ENCODE peak calls at places on chromosomes 2 and 18, in nine cellular contexts. F, K, S, R, Z, X, I, U and V are unnamed samples.

GRCh38 chr2:102063360-102063947 is 71.7 kb downstream of the IL1R2 start:
- DNase-seq in F (peak; percentile 69), K (no peak), S (peak; percentile 48), R (no peak), Z (no peak), X (no peak), I (no peak), U (no peak), V (no peak)

GRCh38 chr18:55863876-55864275 is 275.9 kb upstream of the TCF4 start:
- DNase-seq in F (no peak), K (no peak), S (peak; percentile 66), R (no peak), Z (peak; percentile 96), X (no peak), I (no peak), U (no peak), V (no peak)

GRCh38 chr2:192195548-192196418 is 1.1 kb upstream of the TMEFF2 start:
- DNase-seq in F (peak; percentile 14), K (no peak), S (peak; percentile 52), R (no peak), Z (peak; percentile 65), X (peak; percentile 65), I (peak; percentile 31), U (peak; percentile 69), V (peak; percentile 25)

GRCh38 chr2:63589148-63589972 is 597 bp downstream of the MDH1 start:
- DNase-seq in F (no peak), K (no peak), S (peak; percentile 6), R (no peak), Z (no peak), X (no peak), I (no peak), U (peak; percentile 39), V (no peak)

GRCh38 chr2:203650860-203651613 is 55.4 kb upstream of the CD28 start:
- DNase-seq in F (no peak), K (no peak), S (peak; percentile 52), R (no peak), Z (peak; percentile 30), X (no peak), I (no peak), U (no peak), V (no peak)

GRCh38 chr2:239767016-239767905 is 257.9 kb downstream of the NDUFA10 start:
- DNase-seq in F (no peak), K (no peak), S (no peak), R (no peak), Z (no peak), X (no peak), I (no peak), U (no peak), V (no peak)

GRCh38 chr18:41660654-41661053 is 294.4 kb upstream of the PIK3C3 start:
- DNase-seq in F (no peak), K (no peak), S (no peak), R (no peak), Z (no peak), X (no peak), I (no peak), U (no peak), V (no peak)

GRCh38 chr18:8424481-8424880 is 184.8 kb upstream of the RAB12 start:
- DNase-seq in F (no peak), K (no peak), S (no peak), R (no peak), Z (no peak), X (no peak), I (no peak), U (no peak), V (no peak)

GRCh38 chr2:150062416-150062815 is 425.1 kb downstream of the RND3 start:
- DNase-seq in F (no peak), K (no peak), S (no peak), R (no peak), Z (no peak), X (no peak), I (no peak), U (no peak), V (no peak)

GRCh38 chr2:51441786-51442185 is 409.9 kb upstream of the NRXN1 start:
- DNase-seq in F (no peak), K (no peak), S (no peak), R (no peak), Z (no peak), X (no peak), I (no peak), U (no peak), V (no peak)

GRCh38 chr2:151946856-151947523 is 118.8 kb upstream of the ARL5A start:
- DNase-seq in F (no peak), K (no peak), S (peak; percentile 18), R (peak; percentile 31), Z (peak; percentile 28), X (no peak), I (peak; percentile 41), U (peak; percentile 62), V (peak; percentile 40)

GRCh38 chr2:104568247-104568646 is 285.7 kb upstream of the POU3F3 start:
- DNase-seq in F (no peak), K (no peak), S (no peak), R (no peak), Z (no peak), X (no peak), I (no peak), U (no peak), V (no peak)

GRCh38 chr2:191255756-191256312 is 10.6 kb downstream of the MYO1B start:
- DNase-seq in F (no peak), K (no peak), S (peak; percentile 32), R (no peak), Z (no peak), X (no peak), I (no peak), U (no peak), V (no peak)

GRCh38 chr2:229275506-229275905 is 4.4 kb upstream of the PID1 start:
- DNase-seq in F (no peak), K (no peak), S (no peak), R (no peak), Z (no peak), X (no peak), I (no peak), U (no peak), V (no peak)

GRCh38 chr2:216635701-216636541 is 2.7 kb downstream of the IGFBP2 start:
- DNase-seq in F (no peak), K (no peak), S (no peak), R (no peak), Z (no peak), X (no peak), I (no peak), U (peak; percentile 53), V (peak; percentile 70)

GRCh38 chr2:173697929-173698328 is 267.2 kb downstream of the SP3 start:
- DNase-seq in F (no peak), K (no peak), S (no peak), R (no peak), Z (no peak), X (no peak), I (no peak), U (no peak), V (no peak)

GRCh38 chr18:69974365-69974764 is 26.7 kb upstream of the CD226 start:
- DNase-seq in F (no peak), K (no peak), S (peak; percentile 81), R (no peak), Z (no peak), X (no peak), I (no peak), U (no peak), V (no peak)

GRCh38 chr2:45173513-45173912 is 164.3 kb upstream of the SIX2 start:
- DNase-seq in F (no peak), K (no peak), S (peak; percentile 94), R (no peak), Z (no peak), X (no peak), I (no peak), U (no peak), V (no peak)

GRCh38 chr2:9554841-9555337 is 741 bp downstream of the ADAM17 start:
- DNase-seq in F (no peak), K (no peak), S (peak; percentile 81), R (no peak), Z (no peak), X (no peak), I (no peak), U (no peak), V (peak; percentile 21)

GRCh38 chr18:22378672-22379282 is 38.9 kb downstream of the CTAGE1 start:
- DNase-seq in F (peak; percentile 14), K (no peak), S (peak; percentile 48), R (no peak), Z (no peak), X (no peak), I (no peak), U (peak; percentile 39), V (peak; percentile 38)

GRCh38 chr2:56191617-56192016 is 7.8 kb downstream of the CCDC85A start:
- DNase-seq in F (no peak), K (no peak), S (peak; percentile 70), R (no peak), Z (peak; percentile 65), X (no peak), I (no peak), U (peak; percentile 42), V (peak; percentile 58)